ENCODE peak calls at places on chromosomes 11 and 22, in four cellular contexts. One of them, this sample, is unnamed.

GRCh38 chr11:74683279-74683871 is 47.9 kb downstream of the CHRDL2 start:
- DNase-seq in WTC11: peak; percentile 68
- DNase-seq in K562: no peak
- DNase-seq in H1: no peak
- DNase-seq in this sample: peak; percentile 87

GRCh38 chr22:41288245-41288946 is 2.4 kb upstream of the RANGAP1 start:
- DNase-seq in WTC11: no peak
- DNase-seq in K562: no peak
- DNase-seq in H1: no peak
- DNase-seq in this sample: no peak

GRCh38 chr11:39365809-39366436 is 2093.5 kb downstream of the LRRC4C start:
- DNase-seq in WTC11: no peak
- DNase-seq in K562: no peak
- DNase-seq in H1: no peak
- DNase-seq in this sample: no peak

GRCh38 chr11:124865181-124865901 is at the start of gene ROBO3:
- DNase-seq in WTC11: no peak
- DNase-seq in K562: no peak
- DNase-seq in H1: no peak
- DNase-seq in this sample: peak; percentile 62

GRCh38 chr11:114440971-114441810 is 1.9 kb downstream of the REXO2 start:
- DNase-seq in WTC11: no peak
- DNase-seq in K562: peak; percentile 44
- DNase-seq in H1: no peak
- DNase-seq in this sample: no peak

GRCh38 chr11:1668911-1669473 is 28.0 kb upstream of the KRTAP5-6 start:
- DNase-seq in WTC11: no peak
- DNase-seq in K562: no peak
- DNase-seq in H1: no peak
- DNase-seq in this sample: peak; percentile 30

GRCh38 chr11:44133335-44133946 is 38.0 kb downstream of the EXT2 start:
- DNase-seq in WTC11: no peak
- DNase-seq in K562: peak; percentile 48
- DNase-seq in H1: no peak
- DNase-seq in this sample: peak; percentile 43

GRCh38 chr11:69460540-69461257 is 20.8 kb upstream of the LINC01488 start:
- DNase-seq in WTC11: no peak
- DNase-seq in K562: no peak
- DNase-seq in H1: no peak
- DNase-seq in this sample: no peak

GRCh38 chr11:134654161-134654915 is 242.3 kb upstream of the B3GAT1 start:
- DNase-seq in WTC11: no peak
- DNase-seq in K562: no peak
- DNase-seq in H1: no peak
- DNase-seq in this sample: no peak

GRCh38 chr22:46081036-46081830 is 69.1 kb upstream of the PPARA start:
- DNase-seq in WTC11: peak; percentile 7
- DNase-seq in K562: no peak
- DNase-seq in H1: no peak
- DNase-seq in this sample: no peak

GRCh38 chr22:40348025-40348658 is 1.8 kb downstream of the ADSL start:
- DNase-seq in WTC11: peak; percentile 42
- DNase-seq in K562: peak; percentile 70
- DNase-seq in H1: no peak
- DNase-seq in this sample: peak; percentile 56

GRCh38 chr11:131626761-131627160 is 256.3 kb downstream of the NTM start:
- DNase-seq in WTC11: no peak
- DNase-seq in K562: no peak
- DNase-seq in H1: no peak
- DNase-seq in this sample: no peak

GRCh38 chr11:109946322-109946846 is 146.8 kb upstream of the ZC3H12C start:
- DNase-seq in WTC11: peak; percentile 84
- DNase-seq in K562: peak; percentile 87
- DNase-seq in H1: peak; percentile 66
- DNase-seq in this sample: peak; percentile 58

GRCh38 chr11:92865352-92865751 is 104.1 kb upstream of the MTNR1B start:
- DNase-seq in WTC11: no peak
- DNase-seq in K562: no peak
- DNase-seq in H1: no peak
- DNase-seq in this sample: no peak

GRCh38 chr11:83847635-83848034 is 561.5 kb upstream of the CCDC90B start:
- DNase-seq in WTC11: no peak
- DNase-seq in K562: no peak
- DNase-seq in H1: no peak
- DNase-seq in this sample: no peak

GRCh38 chr11:23143031-23143430 is 282.8 kb upstream of the CCDC179 start:
- DNase-seq in WTC11: no peak
- DNase-seq in K562: no peak
- DNase-seq in H1: no peak
- DNase-seq in this sample: no peak

GRCh38 chr11:43920598-43921419 is 21.6 kb upstream of the C11orf96 start:
- DNase-seq in WTC11: no peak
- DNase-seq in K562: peak; percentile 71
- DNase-seq in H1: no peak
- DNase-seq in this sample: no peak

GRCh38 chr22:25478111-25478510 is 86.4 kb upstream of the GRK3 start:
- DNase-seq in WTC11: no peak
- DNase-seq in K562: no peak
- DNase-seq in H1: no peak
- DNase-seq in this sample: no peak

GRCh38 chr11:119533931-119534694 is 111.1 kb upstream of the THY1 start:
- DNase-seq in WTC11: peak; percentile 91
- DNase-seq in K562: peak; percentile 78
- DNase-seq in H1: peak; percentile 36
- DNase-seq in this sample: peak; percentile 81

GRCh38 chr11:126181939-126182730 is 29.3 kb downstream of the RPUSD4 start:
- DNase-seq in WTC11: no peak
- DNase-seq in K562: no peak
- DNase-seq in H1: no peak
- DNase-seq in this sample: no peak

GRCh38 chr11:129911298-129911697 is 15.9 kb upstream of the NFRKB start:
- DNase-seq in WTC11: no peak
- DNase-seq in K562: no peak
- DNase-seq in H1: no peak
- DNase-seq in this sample: no peak

GRCh38 chr11:133619973-133620372 is 87.7 kb upstream of the OPCML start:
- DNase-seq in WTC11: no peak
- DNase-seq in K562: no peak
- DNase-seq in H1: no peak
- DNase-seq in this sample: peak; percentile 29

GRCh38 chr22:46145361-46145851 is 4.9 kb upstream of the PPARA start:
- DNase-seq in WTC11: no peak
- DNase-seq in K562: no peak
- DNase-seq in H1: no peak
- DNase-seq in this sample: no peak

GRCh38 chr11:17551347-17552040 is 4.4 kb downstream of the OTOG start:
- DNase-seq in WTC11: no peak
- DNase-seq in K562: no peak
- DNase-seq in H1: no peak
- DNase-seq in this sample: no peak

GRCh38 chr11:782264-783174 is 5.2 kb upstream of the GATD1 start:
- DNase-seq in WTC11: no peak
- DNase-seq in K562: no peak
- DNase-seq in H1: no peak
- DNase-seq in this sample: no peak

GRCh38 chr22:36731916-36732315 is 28.4 kb upstream of the CACNG2 start:
- DNase-seq in WTC11: no peak
- DNase-seq in K562: no peak
- DNase-seq in H1: no peak
- DNase-seq in this sample: no peak

GRCh38 chr11:64659417-64660144 is 63.4 kb downstream of the NRXN2 start:
- DNase-seq in WTC11: no peak
- DNase-seq in K562: peak; percentile 87
- DNase-seq in H1: no peak
- DNase-seq in this sample: no peak

GRCh38 chr11:107549253-107549953 is 16.1 kb downstream of the ALKBH8 start:
- DNase-seq in WTC11: no peak
- DNase-seq in K562: peak; percentile 60
- DNase-seq in H1: no peak
- DNase-seq in this sample: peak; percentile 24

GRCh38 chr11:107550304-107550703 is 15.2 kb downstream of the ALKBH8 start:
- DNase-seq in WTC11: no peak
- DNase-seq in K562: no peak
- DNase-seq in H1: no peak
- DNase-seq in this sample: no peak

GRCh38 chr11:107549954-107550285 is 15.6 kb downstream of the ALKBH8 start:
- DNase-seq in WTC11: no peak
- DNase-seq in K562: no peak
- DNase-seq in H1: no peak
- DNase-seq in this sample: no peak

GRCh38 chr11:107545101-107545514 is 20.4 kb downstream of the ALKBH8 start:
- DNase-seq in WTC11: no peak
- DNase-seq in K562: no peak
- DNase-seq in H1: no peak
- DNase-seq in this sample: no peak
- TF ChIP-seq TEAD4 in WTC11: no peak
- TF ChIP-seq TEAD4 in K562: no peak
- TF ChIP-seq TEAD4 in H1: no peak
- TF ChIP-seq TEAD4 in this sample: no peak

DNA sequence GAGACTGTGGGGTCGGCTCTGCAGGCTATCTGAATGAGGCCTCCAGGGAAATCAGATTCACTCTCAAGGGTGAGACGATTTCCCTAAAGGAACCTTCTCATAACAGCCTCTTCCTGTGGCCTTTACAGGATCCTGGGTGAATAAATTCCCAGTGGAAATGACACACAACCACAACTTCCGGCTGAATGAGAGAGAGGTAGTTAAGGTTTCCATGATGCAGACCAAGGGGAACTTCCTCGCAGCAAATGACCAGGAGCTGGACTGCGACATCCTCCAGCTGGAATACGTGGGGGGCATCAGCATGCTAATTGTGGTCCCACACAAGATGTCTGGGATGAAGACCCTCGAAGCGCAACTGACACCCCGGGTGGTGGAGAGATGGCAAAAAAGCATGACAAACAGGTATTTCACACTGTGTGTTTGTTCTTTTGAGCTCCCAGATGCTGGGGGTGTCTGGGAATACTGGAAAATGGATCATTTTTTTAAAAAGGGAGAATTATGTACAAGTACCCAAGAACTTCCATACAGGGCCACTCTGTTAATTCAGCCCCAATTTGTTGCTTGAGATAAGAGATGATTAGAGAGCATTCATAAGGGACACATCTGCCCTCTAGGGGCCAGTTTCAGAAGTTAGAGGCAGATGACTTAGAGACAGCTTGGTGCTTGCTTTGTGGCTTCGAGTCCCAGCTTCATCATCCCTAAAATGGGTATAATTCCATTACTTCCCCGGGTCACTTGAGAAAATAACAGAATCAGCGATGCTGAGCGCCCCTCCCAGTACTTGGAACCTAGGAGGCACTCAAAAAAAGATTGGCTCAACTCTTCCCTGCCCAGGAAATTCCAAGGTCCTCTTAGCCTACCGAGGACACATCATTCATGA is 10.2 kb downstream of the SERPIND1 start:
- DNase-seq in WTC11: peak; percentile 45
- DNase-seq in K562: peak; percentile 96
- DNase-seq in H1: no peak
- DNase-seq in this sample: peak; percentile 59
- TF ChIP-seq TEAD4 in WTC11: no peak
- TF ChIP-seq TEAD4 in K562: no peak
- TF ChIP-seq TEAD4 in H1: no peak
- TF ChIP-seq TEAD4 in this sample: no peak

DNA sequence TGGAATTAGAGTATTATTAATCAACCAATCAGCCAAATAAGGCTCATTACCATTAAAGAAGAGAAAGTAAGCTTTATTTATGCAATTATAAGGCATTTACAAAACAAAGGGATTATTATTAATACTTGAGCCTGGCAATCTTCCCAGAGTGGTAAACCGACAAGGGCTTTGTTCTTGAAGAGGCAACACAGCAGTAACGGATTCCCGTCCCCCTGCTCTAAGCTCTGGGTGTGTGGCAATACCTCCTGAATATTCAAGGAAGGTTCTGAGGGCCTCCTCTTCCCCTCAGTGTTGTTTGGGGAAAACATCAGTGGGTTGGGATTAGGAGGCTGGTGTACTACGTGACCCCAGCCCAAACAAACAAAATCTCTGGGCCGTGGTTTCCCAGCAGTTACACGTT is 176.5 kb downstream of the TENM4 start:
- DNase-seq in WTC11: no peak
- DNase-seq in K562: no peak
- DNase-seq in H1: no peak
- DNase-seq in this sample: no peak
- TF ChIP-seq TEAD4 in WTC11: no peak
- TF ChIP-seq TEAD4 in K562: no peak
- TF ChIP-seq TEAD4 in H1: no peak
- TF ChIP-seq TEAD4 in this sample: no peak

DNA sequence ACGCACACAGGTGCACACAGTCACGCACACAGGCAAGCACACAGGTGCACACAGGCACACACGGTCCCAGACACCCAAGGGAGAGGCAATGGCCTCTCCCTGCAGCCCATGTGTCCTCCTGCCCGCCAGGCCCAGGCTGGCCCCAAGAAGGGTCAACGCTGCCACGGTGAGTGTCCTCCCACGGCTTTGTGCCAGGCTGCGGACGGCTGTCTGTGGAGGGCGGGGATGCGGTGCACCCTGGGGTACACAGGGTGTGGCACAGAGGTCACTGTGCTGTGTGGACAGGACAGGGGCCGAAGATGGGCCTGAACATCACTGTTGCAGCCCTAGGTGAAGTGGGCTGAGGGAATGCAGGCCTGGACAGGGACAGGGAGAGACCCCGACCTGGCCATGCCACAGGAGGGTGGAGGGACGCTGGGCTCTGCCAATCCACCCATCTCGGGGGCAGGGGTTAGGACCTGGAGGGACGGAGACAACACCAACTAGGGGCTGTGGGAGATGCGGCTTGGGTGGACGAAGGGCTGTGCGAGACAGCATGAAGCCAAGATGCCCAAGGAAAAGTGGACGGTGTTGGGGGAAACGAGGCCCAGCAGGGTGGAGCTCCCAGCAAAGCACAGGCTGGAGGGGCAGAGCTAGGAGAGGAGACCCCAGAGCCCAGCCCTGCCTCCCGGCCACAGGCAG is 523.8 kb downstream of the BRD1 start:
- DNase-seq in WTC11: no peak
- DNase-seq in K562: no peak
- DNase-seq in H1: no peak
- DNase-seq in this sample: no peak
- TF ChIP-seq TEAD4 in WTC11: no peak
- TF ChIP-seq TEAD4 in K562: no peak
- TF ChIP-seq TEAD4 in H1: no peak
- TF ChIP-seq TEAD4 in this sample: no peak

GRCh38 chr11:70790671-70791300 is 392.5 kb downstream of the CTTN start:
- DNase-seq in WTC11: peak; percentile 57
- DNase-seq in K562: no peak
- DNase-seq in H1: peak; percentile 19
- DNase-seq in this sample: no peak
- TF ChIP-seq TEAD4 in WTC11: no peak
- TF ChIP-seq TEAD4 in K562: no peak
- TF ChIP-seq TEAD4 in H1: no peak
- TF ChIP-seq TEAD4 in this sample: no peak

GRCh38 chr11:71363721-71364120 is 84.5 kb downstream of the DHCR7 start:
- DNase-seq in WTC11: no peak
- DNase-seq in K562: no peak
- DNase-seq in H1: no peak
- DNase-seq in this sample: no peak
- TF ChIP-seq TEAD4 in WTC11: no peak
- TF ChIP-seq TEAD4 in K562: no peak
- TF ChIP-seq TEAD4 in H1: no peak
- TF ChIP-seq TEAD4 in this sample: no peak